ENCODE peak calls at places on chromosome 13, in nine cellular contexts. Q is psoas muscle, Z is WTC11, S is caudate nucleus, A is right lobe of liver, U is non-pigmented ciliary epithelial cell, J is head of caudate nucleus, C is astrocyte, I is hippocampal formation. R is an unnamed sample.

GRCh38 chr13:100128373-100128772 is 39.5 kb downstream of the PCCA start:
- DNase-seq in S (no peak), C (peak), Q (no peak), J (no peak), U (no peak), A (no peak), I (no peak), Z (no peak), R (peak)

GRCh38 chr13:29958476-29958875 is 108.1 kb upstream of the UBL3 start:
- DNase-seq in Z (no peak), Q (no peak), I (no peak), J (no peak), U (no peak), S (no peak), A (no peak), C (no peak), R (no peak)

GRCh38 chr13:48220592-48221300 is 12.3 kb upstream of the ITM2B start:
- DNase-seq in Q (no peak), I (no peak), Z (no peak), A (no peak), C (no peak), S (no peak), J (no peak), U (no peak), R (no peak)

GRCh38 chr13:80161896-80162295 is 179.0 kb downstream of the SPRY2 start:
- DNase-seq in J (no peak), U (no peak), C (no peak), A (no peak), I (no peak), Q (no peak), Z (no peak), S (no peak), R (peak)

GRCh38 chr13:30863231-30863630 is 42.8 kb upstream of the MEDAG start:
- DNase-seq in I (no peak), Q (no peak), J (no peak), S (no peak), A (no peak), U (no peak), C (no peak), Z (peak), R (no peak)

GRCh38 chr13:69912576-69913074 is 195.0 kb upstream of the ATXN8OS start:
- DNase-seq in Z (no peak), Q (no peak), S (no peak), C (no peak), I (no peak), J (no peak), U (no peak), A (no peak), R (no peak)

GRCh38 chr13:112908342-112908741 is 60.7 kb upstream of the MCF2L start:
- DNase-seq in I (no peak), S (no peak), Q (no peak), J (no peak), A (no peak), U (no peak), Z (no peak), C (no peak), R (no peak)

GRCh38 chr13:29160862-29161261 is 340.7 kb downstream of the MTUS2 start:
- DNase-seq in A (no peak), C (no peak), J (no peak), I (no peak), Q (no peak), U (no peak), S (no peak), Z (no peak), R (no peak)

GRCh38 chr13:19587635-19588300 is 26.4 kb upstream of the TPTE2 start:
- DNase-seq in S (no peak), J (no peak), Q (no peak), I (peak), Z (no peak), U (no peak), C (peak), A (no peak), R (peak)